ENCODE peak calls at places on chromosomes 13 and 19, in five cellular contexts. E is mesendoderm; S is IMR-90; T is naive thymus-derived CD4-positive, alpha-beta T cell; F is GM23248. K is an unnamed sample. For H3K27me3 and H3K36me3, the result is how much of the 10 kb centered on the place peaks cover.

GRCh38 chr19:23983406-23983805 is 68.7 kb downstream of the ZNF726 start:
- DNase-seq in S (no peak), F (peak), T (no peak), E (no peak), K (no peak)

GRCh38 chr19:11017275-11018035 is 56.6 kb downstream of the SMARCA4 start:
- DNase-seq in E (no peak), T (no peak), S (no peak), F (no peak), K (no peak)

GRCh38 chr13:25733696-25734435 is 317.9 kb downstream of the SHISA2 start:
- DNase-seq in E (peak), S (no peak), F (no peak), T (no peak), K (no peak)

GRCh38 chr13:91203430-91203829 is 144.1 kb upstream of the MIR17HG start:
- DNase-seq in E (peak), S (no peak), T (no peak), F (no peak), K (no peak)

GRCh38 chr13:91100944-91101343 is 246.5 kb upstream of the MIR17HG start:
- DNase-seq in S (no peak), E (no peak), T (no peak), F (no peak), K (no peak)

GRCh38 chr13:48585456-48585840 is 52.6 kb upstream of the RCBTB2 start:
- DNase-seq in S (no peak), T (no peak), E (no peak), F (peak), K (no peak)

GRCh38 chr19:50328257-50329145 is 676 bp downstream of the KCNC3 start:
- DNase-seq in T (no peak), S (no peak), E (peak), F (peak), K (no peak)

GRCh38 chr13:23469901-23470525 is 36.5 kb upstream of the SACS start:
- DNase-seq in E (peak), F (peak), T (no peak), S (peak), K (no peak)

GRCh38 chr13:93776936-93777335 is 550.3 kb downstream of the GPC6 start:
- DNase-seq in T (no peak), S (peak), E (peak), F (peak), K (no peak)

GRCh38 chr19:16342002-16342715 is 17.5 kb downstream of the KLF2 start:
- DNase-seq in E (no peak), F (peak), T (peak), S (no peak), K (no peak)

GRCh38 chr19:48498922-48499321 is 12.7 kb downstream of the LMTK3 start:
- DNase-seq in E (no peak), T (no peak), S (no peak), F (no peak), K (no peak)

GRCh38 chr13:96994030-96994848 is at the start of gene OXGR1:
- DNase-seq in T (no peak), F (peak), E (peak), S (no peak), K (no peak)

GRCh38 chr19:16066611-16067104 is 9.6 kb upstream of the TPM4 start:
- DNase-seq in F (peak), S (peak), T (peak), E (no peak), K (peak)

GRCh38 chr19:44990966-44991365 is 10.3 kb upstream of the RELB start:
- DNase-seq in T (no peak), F (no peak), S (no peak), E (no peak), K (no peak)

GRCh38 chr19:45765365-45766292 is 3.4 kb downstream of the SIX5 start:
- DNase-seq in S (no peak), F (no peak), T (no peak), E (no peak), K (no peak)

GRCh38 chr13:98890186-98890585 is 87.7 kb downstream of the DOCK9 start:
- DNase-seq in F (peak), S (peak), T (no peak), E (no peak), K (no peak)

GRCh38 chr19:16038196-16038695 is 38.0 kb upstream of the TPM4 start:
- DNase-seq in F (no peak), T (no peak), E (no peak), S (no peak), K (no peak)

GRCh38 chr19:29882719-29883105 is 59.3 kb upstream of the URI1 start:
- DNase-seq in S (no peak), F (no peak), T (no peak), E (peak), K (no peak)

GRCh38 chr19:36894849-36895383 is 21.2 kb downstream of the ZNF829 start:
- DNase-seq in T (no peak), F (no peak), S (no peak), E (no peak), K (no peak)
- H3K4me3 ChIP-seq in T (no peak), F (no peak), S (no peak), E (no peak), K (peak)

GRCh38 chr13:111259058-111259457 is 61.4 kb upstream of the TEX29 start:
- DNase-seq in T (no peak), F (no peak), S (no peak), E (no peak), K (no peak)

GRCh38 chr13:111255228-111255790 is 65.1 kb upstream of the TEX29 start:
- DNase-seq in F (no peak), S (no peak), T (no peak), E (no peak), K (no peak)

GRCh38 chr13:111258637-111259036 is 61.8 kb upstream of the TEX29 start:
- DNase-seq in F (no peak), T (no peak), E (no peak), S (no peak), K (no peak)

GRCh38 chr13:111256946-111257345 is 63.5 kb upstream of the TEX29 start:
- DNase-seq in S (no peak), T (no peak), F (no peak), E (no peak), K (no peak)

GRCh38 chr13:111256458-111256857 is 64.0 kb upstream of the TEX29 start:
- DNase-seq in E (no peak), S (no peak), T (no peak), F (no peak), K (no peak)
- H3K27me3 ChIP-seq in E (under half), S (under half), T (under half), F (under half), K (under half)

GRCh38 chr19:34383599-34383998 is 18.6 kb downstream of the GPI start:
- DNase-seq in S (no peak), E (no peak), F (no peak), T (no peak), K (no peak)
- H3K36me3 ChIP-seq in S (half or more), E (under half), F (half or more), T (half or more), K (under half)

GRCh38 chr19:40234429-40235237 is 8.1 kb upstream of the CCNP start:
- DNase-seq in T (no peak), F (no peak), S (no peak), E (no peak), K (no peak)
- H3K4me3 ChIP-seq in T (no peak), F (no peak), S (no peak), E (no peak), K (no peak)

DNA sequence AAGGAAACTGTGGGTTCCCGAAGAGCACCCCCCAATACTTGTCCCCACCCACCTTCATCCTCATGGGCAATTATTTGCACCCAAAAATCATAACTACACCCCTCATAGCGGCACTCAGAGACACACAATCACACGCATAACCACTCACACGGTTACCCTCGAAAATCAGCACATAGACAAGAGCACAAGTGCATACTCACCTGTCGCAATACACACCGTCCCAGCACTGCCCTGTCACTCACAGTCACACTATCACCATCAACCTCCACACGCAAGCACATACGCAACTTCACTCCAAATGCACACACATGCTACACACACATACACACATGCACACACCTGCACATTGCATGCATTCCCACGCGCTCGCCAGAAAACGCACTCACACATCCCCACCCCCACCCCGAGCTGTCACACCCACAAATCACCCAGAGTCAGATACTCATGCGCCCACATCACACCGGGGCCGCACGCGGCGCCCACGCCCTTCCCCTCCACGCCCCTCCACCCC is 535 bp downstream of the COL5A3 start:
- DNase-seq in T (no peak), E (no peak), S (no peak), F (no peak), K (no peak)
- H3K27me3 ChIP-seq in T (under half), E (under half), S (under half), F (under half), K (under half)

GRCh38 chr13:77177646-77178045 is 149.2 kb downstream of the MYCBP2 start:
- DNase-seq in S (no peak), T (no peak), E (no peak), F (no peak), K (no peak)

GRCh38 chr13:77168232-77168631 is 141.3 kb upstream of the FBXL3 start:
- DNase-seq in F (no peak), S (no peak), E (no peak), T (no peak), K (no peak)

GRCh38 chr13:77171451-77171850 is 144.5 kb upstream of the FBXL3 start:
- DNase-seq in F (no peak), T (no peak), E (no peak), S (no peak), K (no peak)

GRCh38 chr13:77176350-77176749 is 149.4 kb upstream of the FBXL3 start:
- DNase-seq in E (no peak), F (peak), T (no peak), S (peak), K (no peak)

GRCh38 chr13:77172650-77173049 is 145.7 kb upstream of the FBXL3 start:
- DNase-seq in T (no peak), F (no peak), S (no peak), E (no peak), K (no peak)
- H3K36me3 ChIP-seq in T (half or more), F (half or more), S (under half), E (under half), K (under half)